ENCODE peak calls at places on chromosomes 6 and 20, in five cellular contexts. One of them, this sample, is unnamed.

GRCh38 chr20:8287328-8287727 is 155.3 kb downstream of the PLCB1 start:
- DNase-seq in activated T-cell treated with anti-CD3 and anti-CD28 coated beads, Interleukin-2, amount 50 U/mL, for 72 hours: no peak
- DNase-seq in substantia nigra: no peak
- DNase-seq in sciatic nerve: no peak
- DNase-seq in anterior cingulate cortex: no peak
- DNase-seq in this sample: no peak

GRCh38 chr6:21678990-21679389 is 85.4 kb downstream of the SOX4 start:
- DNase-seq in activated T-cell treated with anti-CD3 and anti-CD28 coated beads, Interleukin-2, amount 50 U/mL, for 72 hours: no peak
- DNase-seq in sciatic nerve: no peak
- DNase-seq in substantia nigra: no peak
- DNase-seq in anterior cingulate cortex: no peak
- DNase-seq in this sample: no peak

GRCh38 chr6:28211840-28212509 is 13.1 kb upstream of the ZSCAN9 start:
- DNase-seq in activated T-cell treated with anti-CD3 and anti-CD28 coated beads, Interleukin-2, amount 50 U/mL, for 72 hours: peak
- DNase-seq in anterior cingulate cortex: no peak
- DNase-seq in substantia nigra: no peak
- DNase-seq in sciatic nerve: no peak
- DNase-seq in this sample: peak

GRCh38 chr20:1122388-1123315 is 4.2 kb downstream of the PSMF1 start:
- DNase-seq in substantia nigra: peak
- DNase-seq in activated T-cell treated with anti-CD3 and anti-CD28 coated beads, Interleukin-2, amount 50 U/mL, for 72 hours: no peak
- DNase-seq in anterior cingulate cortex: no peak
- DNase-seq in sciatic nerve: peak
- DNase-seq in this sample: no peak

GRCh38 chr20:48620112-48620485 is 207.7 kb downstream of the PREX1 start:
- DNase-seq in anterior cingulate cortex: no peak
- DNase-seq in activated T-cell treated with anti-CD3 and anti-CD28 coated beads, Interleukin-2, amount 50 U/mL, for 72 hours: no peak
- DNase-seq in sciatic nerve: no peak
- DNase-seq in substantia nigra: no peak
- DNase-seq in this sample: no peak

GRCh38 chr6:137904822-137905617 is 38.0 kb downstream of the TNFAIP3 start:
- DNase-seq in substantia nigra: no peak
- DNase-seq in sciatic nerve: no peak
- DNase-seq in anterior cingulate cortex: no peak
- DNase-seq in activated T-cell treated with anti-CD3 and anti-CD28 coated beads, Interleukin-2, amount 50 U/mL, for 72 hours: peak
- DNase-seq in this sample: peak

GRCh38 chr6:17091122-17091521 is 10.7 kb upstream of the STMND1 start:
- DNase-seq in sciatic nerve: no peak
- DNase-seq in anterior cingulate cortex: no peak
- DNase-seq in activated T-cell treated with anti-CD3 and anti-CD28 coated beads, Interleukin-2, amount 50 U/mL, for 72 hours: no peak
- DNase-seq in substantia nigra: no peak
- DNase-seq in this sample: no peak

GRCh38 chr6:3139090-3139903 is 18.0 kb downstream of the TUBB2A start:
- DNase-seq in activated T-cell treated with anti-CD3 and anti-CD28 coated beads, Interleukin-2, amount 50 U/mL, for 72 hours: no peak
- DNase-seq in sciatic nerve: peak
- DNase-seq in anterior cingulate cortex: peak
- DNase-seq in substantia nigra: no peak
- DNase-seq in this sample: no peak

GRCh38 chr6:46909371-46909770 is 12.4 kb downstream of the ADGRF5 start:
- DNase-seq in sciatic nerve: no peak
- DNase-seq in substantia nigra: no peak
- DNase-seq in anterior cingulate cortex: no peak
- DNase-seq in activated T-cell treated with anti-CD3 and anti-CD28 coated beads, Interleukin-2, amount 50 U/mL, for 72 hours: no peak
- DNase-seq in this sample: no peak

This sample was measured in activated CD8-positive, alpha-beta T cell treated with anti-CD3 and anti-CD28 coated beads for 36 hours.